ENCODE peak calls at places on chromosomes 16 and 17, in eight cellular contexts. X, B, L, W, Q, K, R and T are unnamed samples.

GRCh38 chr16:71353736-71354135 is 4.8 kb upstream of the CALB2 start:
- DNase-seq in X (no peak), B (peak), L (no peak), W (no peak), Q (no peak), K (no peak), R (no peak), T (no peak)

GRCh38 chr16:25721439-25721838 is 29.7 kb downstream of the HS3ST4 start:
- DNase-seq in X (no peak), B (no peak), L (no peak), W (no peak), Q (no peak), K (no peak), R (no peak), T (no peak)

GRCh38 chr17:57986841-57987581 is 1.0 kb downstream of the VEZF1 start:
- DNase-seq in X (peak), B (peak), L (peak), W (peak), Q (peak), K (peak), R (no peak), T (no peak)

GRCh38 chr16:73878616-73879015 is 418.0 kb upstream of the PSMD7 start:
- DNase-seq in X (peak), B (no peak), L (no peak), W (no peak), Q (peak), K (peak), R (no peak), T (peak)

GRCh38 chr16:67934306-67935095 is 2.1 kb downstream of the PSMB10 start:
- DNase-seq in X (no peak), B (no peak), L (no peak), W (no peak), Q (no peak), K (no peak), R (no peak), T (no peak)

GRCh38 chr16:69270395-69270794 is 40.8 kb upstream of the VPS4A start:
- DNase-seq in X (no peak), B (no peak), L (no peak), W (no peak), Q (no peak), K (peak), R (no peak), T (no peak)

GRCh38 chr17:82016875-82017459 is 5.7 kb downstream of the CENPX start:
- DNase-seq in X (no peak), B (no peak), L (no peak), W (no peak), Q (no peak), K (no peak), R (no peak), T (no peak)

GRCh38 chr16:17457513-17457912 is 13.2 kb downstream of the XYLT1 start:
- DNase-seq in X (no peak), B (no peak), L (no peak), W (no peak), Q (no peak), K (no peak), R (no peak), T (no peak)

GRCh38 chr17:82317394-82318168 is at the start of gene CD7:
- DNase-seq in X (no peak), B (no peak), L (no peak), W (no peak), Q (no peak), K (no peak), R (no peak), T (no peak)

GRCh38 chr16:68848786-68849185 is 5.5 kb downstream of the TANGO6 start:
- DNase-seq in X (no peak), B (no peak), L (no peak), W (no peak), Q (no peak), K (no peak), R (no peak), T (no peak)

GRCh38 chr17:18965530-18966236 is 13.7 kb downstream of the SLC5A10 start:
- DNase-seq in X (no peak), B (no peak), L (peak), W (no peak), Q (no peak), K (no peak), R (no peak), T (no peak)

GRCh38 chr17:44002141-44002848 is 2.1 kb upstream of the NAGS start:
- DNase-seq in X (peak), B (no peak), L (no peak), W (no peak), Q (no peak), K (peak), R (no peak), T (no peak)

GRCh38 chr17:35889241-35889640 is 9.1 kb upstream of the CCL5 start:
- DNase-seq in X (no peak), B (no peak), L (no peak), W (no peak), Q (no peak), K (no peak), R (no peak), T (no peak)

GRCh38 chr17:48202945-48203344 is 95.4 kb downstream of the SNX11 start:
- DNase-seq in X (no peak), B (no peak), L (no peak), W (no peak), Q (no peak), K (no peak), R (no peak), T (no peak)

GRCh38 chr16:50213939-50214519 is 52.3 kb upstream of the ADCY7 start:
- DNase-seq in X (peak), B (no peak), L (no peak), W (no peak), Q (no peak), K (peak), R (no peak), T (no peak)

GRCh38 chr17:75428775-75429469 is 23.4 kb upstream of the GRB2 start:
- DNase-seq in X (peak), B (no peak), L (no peak), W (no peak), Q (no peak), K (peak), R (no peak), T (no peak)

GRCh38 chr16:27098366-27099050 is 31.8 kb downstream of the C16orf82 start:
- DNase-seq in X (no peak), B (no peak), L (no peak), W (no peak), Q (no peak), K (no peak), R (no peak), T (no peak)

GRCh38 chr16:4488486-4488967 is 12.3 kb downstream of the HMOX2 start:
- DNase-seq in X (no peak), B (no peak), L (no peak), W (no peak), Q (no peak), K (peak), R (no peak), T (no peak)

GRCh38 chr17:60573139-60573975 is 26.6 kb upstream of the PPM1D start:
- DNase-seq in X (no peak), B (peak), L (no peak), W (no peak), Q (no peak), K (peak), R (no peak), T (no peak)

GRCh38 chr16:23320695-23321094 is 18.6 kb downstream of the SCNN1B start:
- DNase-seq in X (no peak), B (no peak), L (peak), W (peak), Q (no peak), K (no peak), R (no peak), T (no peak)

GRCh38 chr17:52159810-52160578 is 1.5 kb upstream of the CA10 start:
- DNase-seq in X (no peak), B (no peak), L (peak), W (no peak), Q (no peak), K (no peak), R (no peak), T (no peak)

GRCh38 chr17:16100737-16101400 is 101.2 kb downstream of the TTC19 start:
- DNase-seq in X (no peak), B (no peak), L (no peak), W (no peak), Q (no peak), K (no peak), R (no peak), T (peak)

GRCh38 chr17:37737971-37738370 is 6.9 kb downstream of the HNF1B start:
- DNase-seq in X (no peak), B (no peak), L (no peak), W (no peak), Q (no peak), K (peak), R (no peak), T (no peak)

GRCh38 chr16:67413978-67414891 is 2.0 kb downstream of the ZDHHC1 start:
- DNase-seq in X (no peak), B (no peak), L (no peak), W (no peak), Q (no peak), K (no peak), R (no peak), T (no peak)

GRCh38 chr17:44878627-44879221 is 20.5 kb downstream of the EFTUD2 start:
- DNase-seq in X (peak), B (no peak), L (no peak), W (no peak), Q (no peak), K (peak), R (no peak), T (no peak)

GRCh38 chr17:79826210-79826680 is 13.0 kb downstream of the CBX4 start:
- DNase-seq in X (no peak), B (no peak), L (peak), W (no peak), Q (no peak), K (no peak), R (no peak), T (no peak)

GRCh38 chr17:2062571-2063183 is 7.8 kb downstream of the HIC1 start:
- DNase-seq in X (no peak), B (no peak), L (no peak), W (no peak), Q (no peak), K (peak), R (no peak), T (no peak)

GRCh38 chr17:16507918-16508533 is 16.0 kb upstream of the LRRC75A start:
- DNase-seq in X (no peak), B (no peak), L (no peak), W (peak), Q (no peak), K (no peak), R (no peak), T (no peak)

GRCh38 chr16:4537376-4538066 is 1.1 kb downstream of the CDIP1 start:
- DNase-seq in X (no peak), B (no peak), L (peak), W (no peak), Q (peak), K (no peak), R (no peak), T (no peak)

GRCh38 chr17:20121359-20122235 is 112.4 kb downstream of the SPECC1 start:
- DNase-seq in X (peak), B (peak), L (no peak), W (peak), Q (peak), K (peak), R (peak), T (peak)

GRCh38 chr17:49850772-49851386 is 3.0 kb upstream of the TAC4 start:
- DNase-seq in X (no peak), B (no peak), L (peak), W (no peak), Q (no peak), K (peak), R (no peak), T (no peak)

GRCh38 chr16:2487903-2488531 is 13.1 kb downstream of the TBC1D24 start:
- DNase-seq in X (no peak), B (no peak), L (no peak), W (no peak), Q (no peak), K (no peak), R (no peak), T (no peak)

GRCh38 chr17:74810699-74811485 is 34.7 kb upstream of the NAT9 start:
- DNase-seq in X (no peak), B (no peak), L (no peak), W (no peak), Q (no peak), K (no peak), R (no peak), T (no peak)

GRCh38 chr17:59762022-59762825 is 54.8 kb downstream of the VMP1 start:
- DNase-seq in X (peak), B (no peak), L (no peak), W (no peak), Q (no peak), K (peak), R (no peak), T (no peak)

GRCh38 chr17:61656721-61657217 is 65.8 kb upstream of the NACA2 start:
- DNase-seq in X (no peak), B (no peak), L (no peak), W (no peak), Q (no peak), K (no peak), R (no peak), T (no peak)

GRCh38 chr17:72338847-72339790 is 218.3 kb downstream of the SOX9 start:
- DNase-seq in X (peak), B (peak), L (no peak), W (peak), Q (no peak), K (peak), R (no peak), T (no peak)

GRCh38 chr16:28309811-28310311 is 17.5 kb downstream of the SBK1 start:
- DNase-seq in X (no peak), B (no peak), L (no peak), W (peak), Q (no peak), K (no peak), R (no peak), T (no peak)

GRCh38 chr16:88809676-88810165 is 2.0 kb downstream of the APRT start:
- DNase-seq in X (no peak), B (peak), L (no peak), W (no peak), Q (no peak), K (no peak), R (no peak), T (no peak)
- H3K4me3 ChIP-seq in X (peak), B (peak), L (no peak), W (peak), Q (no peak), K (no peak), R (no peak), T (peak)

GRCh38 chr16:16093625-16094332 is 129.5 kb downstream of the ABCC6 start:
- DNase-seq in X (no peak), B (no peak), L (no peak), W (no peak), Q (no peak), K (no peak), R (no peak), T (no peak)

GRCh38 chr16:16096858-16097213 is 126.5 kb downstream of the ABCC6 start:
- DNase-seq in X (no peak), B (no peak), L (no peak), W (no peak), Q (no peak), K (no peak), R (no peak), T (peak)

GRCh38 chr16:16099320-16099719 is 124.0 kb downstream of the ABCC6 start:
- DNase-seq in X (no peak), B (no peak), L (no peak), W (no peak), Q (peak), K (no peak), R (no peak), T (peak)

GRCh38 chr16:16095646-16096045 is 127.6 kb downstream of the ABCC6 start:
- DNase-seq in X (no peak), B (no peak), L (no peak), W (no peak), Q (no peak), K (peak), R (no peak), T (no peak)

DNA sequence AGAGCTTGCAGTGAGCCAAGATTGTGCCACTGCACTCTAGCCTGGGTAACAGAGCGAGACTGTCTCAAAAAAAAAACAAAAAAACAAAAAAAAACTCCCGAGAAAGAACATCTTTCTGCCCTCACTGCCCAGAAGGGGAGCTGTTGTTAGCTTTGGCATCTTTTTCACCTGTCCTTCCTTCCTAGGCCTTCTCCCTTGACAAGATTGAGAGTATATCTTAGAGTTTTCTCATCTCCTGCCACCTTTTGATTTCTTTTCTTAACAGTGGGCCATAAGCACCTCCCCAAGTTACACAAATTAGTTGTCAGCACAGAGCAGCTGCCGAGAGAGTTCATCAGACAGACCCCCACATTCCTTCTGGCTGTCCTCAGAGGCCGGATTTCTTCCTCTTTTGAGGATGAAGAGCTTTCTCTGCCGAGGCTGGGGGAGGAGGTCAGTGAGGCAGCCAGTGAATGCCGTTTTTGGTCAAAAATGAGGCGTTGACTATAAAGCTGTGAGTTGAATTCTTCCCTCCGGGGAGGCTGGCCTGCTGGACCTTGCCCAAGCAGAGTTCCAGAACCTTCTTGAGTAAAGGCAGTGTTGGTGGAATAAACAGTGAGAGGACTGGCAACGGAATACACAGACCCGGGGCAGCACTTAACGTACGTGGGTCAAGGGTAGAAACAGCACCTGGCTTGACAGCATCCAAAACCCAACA is 127.0 kb downstream of the ABCC6 start:
- DNase-seq in X (no peak), B (no peak), L (no peak), W (peak), Q (peak), K (peak), R (no peak), T (no peak)
- TF ChIP-seq CTCF in X (no peak), B (no peak), L (no peak), W (peak), Q (no peak), K (peak), R (no peak), T (peak)

GRCh38 chr17:28881533-28882056 is 15.9 kb downstream of the FLOT2 start:
- DNase-seq in X (no peak), B (no peak), L (no peak), W (no peak), Q (no peak), K (no peak), R (no peak), T (no peak)
- H3K4me3 ChIP-seq in X (no peak), B (no peak), L (no peak), W (no peak), Q (no peak), K (no peak), R (no peak), T (no peak)

DNA sequence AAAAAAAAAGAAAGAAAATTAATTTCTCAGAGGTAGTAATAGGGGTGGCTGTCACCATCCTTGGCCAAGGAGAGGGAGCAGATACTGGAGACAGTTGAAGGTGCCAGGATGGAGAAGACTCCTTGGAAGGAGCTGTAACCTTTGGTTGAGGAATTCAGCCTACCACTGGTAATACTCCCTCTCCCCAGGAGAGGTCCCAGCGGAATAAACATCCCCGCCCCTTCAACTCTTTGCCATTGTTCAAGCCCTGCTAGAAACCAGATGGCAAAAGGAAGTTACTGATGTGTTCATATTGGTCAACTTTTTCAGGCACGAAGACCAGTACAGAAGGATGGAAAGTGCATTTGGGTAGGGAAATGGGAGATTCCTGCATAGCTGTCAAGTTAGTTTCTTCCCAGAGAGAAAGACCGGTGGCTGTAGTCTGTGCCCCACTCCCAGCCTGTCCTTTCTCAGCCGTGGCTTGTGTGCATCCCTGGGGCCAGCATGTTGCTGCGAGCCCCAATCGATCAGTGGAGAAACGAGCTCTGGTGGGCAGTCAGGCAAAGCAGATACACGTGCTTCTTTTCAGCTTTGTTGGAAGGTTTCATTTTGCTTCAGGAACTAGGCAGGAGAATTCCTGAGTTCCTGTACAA is 612.1 kb downstream of the MAF start:
- DNase-seq in X (no peak), B (no peak), L (no peak), W (no peak), Q (no peak), K (no peak), R (no peak), T (no peak)
- TF ChIP-seq CTCF in X (no peak), B (no peak), L (no peak), W (no peak), Q (no peak), K (no peak), R (no peak), T (no peak)

GRCh38 chr16:89723279-89724250 is 2.2 kb downstream of the ZNF276 start:
- DNase-seq in X (no peak), B (no peak), L (no peak), W (peak), Q (no peak), K (peak), R (peak), T (no peak)
- H3K4me3 ChIP-seq in X (peak), B (no peak), L (peak), W (peak), Q (peak), K (no peak), R (peak), T (peak)

DNA sequence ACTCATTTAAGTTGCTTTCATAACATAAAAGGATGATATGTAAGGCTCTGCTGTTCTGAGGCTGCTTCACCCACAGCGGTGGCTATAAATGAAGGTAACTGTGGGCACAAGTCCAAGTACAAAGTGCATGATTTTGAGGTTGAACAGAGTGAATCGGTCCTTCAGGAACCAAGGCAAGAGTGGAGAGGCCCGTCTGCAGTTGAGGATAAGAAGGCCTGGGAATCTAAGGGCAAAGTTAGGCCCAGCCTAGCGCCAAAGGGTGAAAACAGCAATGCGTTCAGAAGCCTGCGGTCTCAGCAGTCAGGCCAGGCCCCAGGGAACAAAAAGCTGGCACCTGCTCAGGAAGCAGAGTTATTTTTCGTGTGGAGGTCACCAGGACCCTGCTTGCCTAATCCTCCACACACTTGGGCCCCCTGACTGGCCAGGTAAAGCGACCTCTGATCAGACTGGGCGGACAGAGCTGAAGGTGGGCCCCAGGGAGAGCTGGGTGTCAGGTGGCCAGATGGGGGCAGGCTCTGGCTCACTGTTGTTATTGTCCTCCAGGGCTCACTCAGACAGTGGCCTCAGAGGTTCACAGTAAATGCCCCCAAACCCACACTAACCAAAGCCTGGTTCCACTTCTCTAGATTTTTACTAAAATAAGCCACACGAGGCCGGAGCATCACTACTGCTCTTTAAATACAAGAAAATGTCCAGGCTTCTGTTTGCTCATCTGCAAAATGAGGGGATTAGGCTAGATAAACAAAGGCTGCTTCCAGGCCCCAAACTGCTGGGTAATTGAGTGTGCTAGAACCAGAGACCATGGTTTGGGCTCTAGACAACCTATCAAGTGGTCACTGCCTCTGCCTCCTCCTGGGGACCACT is 46.4 kb downstream of the TEX2 start:
- DNase-seq in X (no peak), B (peak), L (no peak), W (peak), Q (no peak), K (no peak), R (no peak), T (peak)
- TF ChIP-seq CTCF in X (no peak), B (peak), L (no peak), W (no peak), Q (no peak), K (no peak), R (no peak), T (no peak)